ENCODE peak calls at places on chromosome 1, in four cellular contexts. G is GM23248, V is heart right ventricle, M is ovary. T is an unnamed sample. For H3K9me3 and H3K27me3, the result is how much of the 10 kb centered on the place peaks cover.

GRCh38 chr1:156860113-156860638 is 489 bp upstream of the NTRK1 start:
- DNase-seq in G (peak), V (peak), M (no peak), T (peak)

GRCh38 chr1:107139833-107140702 is 771 bp upstream of the NTNG1 start:
- DNase-seq in G (peak), V (no peak), M (no peak), T (peak)

GRCh38 chr1:31227891-31228290 is 11.8 kb downstream of the NKAIN1 start:
- DNase-seq in G (no peak), V (no peak), M (no peak), T (no peak)

GRCh38 chr1:210755991-210756669 is 377.8 kb downstream of the KCNH1 start:
- DNase-seq in G (no peak), V (no peak), M (no peak), T (no peak)

GRCh38 chr1:161885759-161886158 is 119.6 kb downstream of the ATF6 start:
- DNase-seq in G (no peak), V (no peak), M (no peak), T (no peak)

GRCh38 chr1:223796210-223796609 is 49.5 kb downstream of the TP53BP2 start:
- DNase-seq in G (no peak), V (no peak), M (no peak), T (no peak)

GRCh38 chr1:24317081-24317480 is 2.1 kb upstream of the GRHL3 start:
- DNase-seq in G (no peak), V (no peak), M (no peak), T (no peak)

GRCh38 chr1:220040028-220040596 is 6.2 kb downstream of the EPRS1 start:
- DNase-seq in G (no peak), V (no peak), M (no peak), T (no peak)

GRCh38 chr1:180397190-180397589 is 105.2 kb downstream of the ACBD6 start:
- DNase-seq in G (no peak), V (no peak), M (no peak), T (no peak)

GRCh38 chr1:91502882-91503184 is 2.2 kb downstream of the CDC7 start:
- DNase-seq in G (peak), V (no peak), M (no peak), T (no peak)

GRCh38 chr1:21042920-21043605 is 133.6 kb downstream of the EIF4G3 start:
- DNase-seq in G (peak), V (no peak), M (no peak), T (no peak)

GRCh38 chr1:109874445-109874844 is 36.2 kb upstream of the CSF1 start:
- DNase-seq in G (no peak), V (no peak), M (no peak), T (no peak)

GRCh38 chr1:28104866-28105467 is 16.6 kb upstream of the EYA3 start:
- DNase-seq in G (peak), V (no peak), M (no peak), T (no peak)

GRCh38 chr1:39434797-39435395 is 56.5 kb upstream of the BMP8A start:
- DNase-seq in G (peak), V (no peak), M (no peak), T (no peak)

GRCh38 chr1:227934476-227935313 is 13.0 kb downstream of the WNT9A start:
- DNase-seq in G (peak), V (no peak), M (no peak), T (peak)
- H3K9me3 ChIP-seq in G (under half), V (under half), M (under half), T (under half)

GRCh38 chr1:9258629-9259028 is 24.1 kb downstream of the H6PD start:
- DNase-seq in G (no peak), V (no peak), M (no peak), T (no peak)

GRCh38 chr1:9261496-9261895 is 26.9 kb downstream of the H6PD start:
- DNase-seq in G (no peak), V (no peak), M (no peak), T (peak)

GRCh38 chr1:9262587-9262986 is 28.0 kb downstream of the H6PD start:
- DNase-seq in G (no peak), V (no peak), M (no peak), T (peak)

GRCh38 chr1:9262096-9262495 is 27.5 kb downstream of the H6PD start:
- DNase-seq in G (no peak), V (no peak), M (no peak), T (peak)

DNA sequence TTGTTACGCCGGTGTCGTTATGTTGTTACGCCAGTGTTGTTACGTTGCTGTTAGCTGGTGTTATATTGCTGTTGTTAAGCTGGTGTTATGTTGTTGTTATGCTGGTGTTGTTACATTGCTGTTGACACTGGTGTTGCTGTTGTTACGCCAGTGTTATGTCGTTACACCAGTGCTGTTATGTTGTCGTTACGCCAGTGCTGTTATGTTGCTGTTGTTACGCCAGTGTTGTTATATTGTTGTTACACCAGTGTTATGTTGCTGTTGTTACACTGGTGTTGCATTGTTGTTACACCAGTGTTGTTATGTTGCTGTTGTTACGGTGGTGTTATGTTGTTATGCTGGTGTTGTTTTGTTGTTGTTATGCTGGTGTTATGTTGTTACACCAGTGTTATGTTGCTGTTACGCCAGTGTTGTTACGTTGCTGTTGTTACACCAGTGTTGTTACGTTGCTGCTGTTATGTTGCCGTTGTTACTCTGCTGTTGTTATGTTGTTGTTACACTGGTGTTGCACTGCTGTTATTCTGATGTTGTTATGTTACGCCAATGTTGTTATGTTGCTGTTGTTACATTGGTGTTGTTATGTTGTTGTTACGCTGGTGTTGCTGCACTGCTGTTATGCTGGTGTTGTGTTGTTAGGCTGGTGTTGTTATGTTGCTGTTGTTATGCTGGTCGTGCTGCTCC is 25.7 kb downstream of the H6PD start:
- DNase-seq in G (no peak), V (no peak), M (no peak), T (no peak)
- H3K27ac ChIP-seq in G (no peak), V (no peak), M (no peak), T (no peak)

GRCh38 chr1:202709276-202710041 is 795 bp downstream of the SYT2 start:
- DNase-seq in G (no peak), V (no peak), M (no peak), T (no peak)
- H3K27me3 ChIP-seq in G (half or more), V (half or more), M (under half), T (under half)

DNA sequence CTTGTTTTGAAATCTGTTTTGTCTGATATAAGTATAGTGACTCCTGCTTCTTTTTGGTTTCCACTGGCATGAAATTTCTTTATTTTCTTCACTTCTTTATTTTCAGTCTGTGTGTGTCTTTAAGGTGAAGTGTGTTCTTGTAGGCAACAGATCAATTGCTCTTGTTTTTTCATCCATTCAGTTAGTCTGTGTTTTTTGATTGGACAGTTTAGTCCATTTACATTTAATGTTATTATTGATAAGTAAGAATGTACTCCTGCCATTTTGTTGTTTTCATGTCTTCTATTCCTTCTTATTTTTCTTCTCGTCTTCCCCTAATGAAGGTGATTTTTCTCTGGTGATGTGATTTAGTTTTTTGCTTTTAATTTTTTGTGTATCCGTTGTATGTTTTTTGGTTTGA is 487.7 kb upstream of the PBX1 start:
- DNase-seq in G (no peak), V (no peak), M (no peak), T (no peak)
- H3K9me3 ChIP-seq in G (under half), V (under half), M (under half), T (under half)

GRCh38 chr1:85343612-85344255 is 67.3 kb upstream of the BCL10 start:
- DNase-seq in G (peak), V (no peak), M (no peak), T (no peak)
- H3K27ac ChIP-seq in G (peak), V (peak), M (no peak), T (no peak)

T was measured in aorta.